ENCODE peak calls at places on chromosomes 7 and 10, in seven cellular contexts. B is SJSA1, E is thoracic aorta, X is cardiac fibroblast, P is hippocampal formation, F is PC-3, N is endothelial cell. A is an unnamed sample.

GRCh38 chr10:88194041-88194887 is 330.8 kb downstream of the PTEN start:
- DNase-seq in F (no peak), P (no peak), N (no peak), B (no peak), X (no peak), E (no peak), A (peak)

GRCh38 chr7:50610521-50611277 is 45.5 kb upstream of the DDC start:
- DNase-seq in N (no peak), X (peak), P (no peak), E (no peak), B (no peak), F (peak), A (no peak)

GRCh38 chr7:139635521-139636240 is 112.2 kb downstream of the CLEC2L start:
- DNase-seq in F (no peak), P (no peak), N (no peak), B (no peak), X (no peak), E (no peak), A (no peak)

GRCh38 chr10:45008524-45009161 is 7.9 kb downstream of the ZNF22 start:
- DNase-seq in X (peak), B (peak), N (peak), F (peak), E (no peak), P (peak), A (no peak)

GRCh38 chr7:114921636-114922150 is at the start of gene MDFIC:
- DNase-seq in X (no peak), E (no peak), F (no peak), N (peak), P (no peak), B (peak), A (peak)

GRCh38 chr7:157386979-157387800 is 50.4 kb downstream of the DNAJB6 start:
- DNase-seq in N (peak), P (no peak), E (peak), X (peak), B (peak), F (peak), A (peak)

GRCh38 chr7:122487131-122487530 is 182.6 kb upstream of the FEZF1 start:
- DNase-seq in F (peak), N (no peak), X (peak), B (no peak), P (no peak), E (no peak), A (no peak)

GRCh38 chr10:103600956-103601569 is 107.6 kb downstream of the NEURL1 start:
- DNase-seq in B (no peak), E (no peak), X (no peak), N (no peak), P (no peak), F (no peak), A (no peak)

GRCh38 chr10:79351332-79351731 is 4.1 kb downstream of the PPIF start:
- DNase-seq in B (peak), N (no peak), P (no peak), X (no peak), E (no peak), F (no peak), A (no peak)

GRCh38 chr10:111319866-111320265 is 243.0 kb downstream of the ADRA2A start:
- DNase-seq in B (no peak), P (no peak), E (no peak), F (no peak), N (no peak), X (no peak), A (no peak)

GRCh38 chr10:86301971-86302370 is 64.6 kb downstream of the GRID1 start:
- DNase-seq in X (no peak), P (no peak), F (no peak), N (no peak), E (no peak), B (peak), A (no peak)

GRCh38 chr10:101038486-101038885 is 7.5 kb downstream of the SFXN3 start:
- DNase-seq in E (no peak), X (no peak), N (peak), F (no peak), B (no peak), P (no peak), A (no peak)

GRCh38 chr7:134730359-134730758 is 49.1 kb upstream of the CALD1 start:
- DNase-seq in N (no peak), B (no peak), P (no peak), E (no peak), X (peak), F (no peak), A (no peak)

GRCh38 chr7:65397730-65398142 is 24.1 kb downstream of the ZNF92 start:
- DNase-seq in P (no peak), B (no peak), F (peak), E (no peak), N (no peak), X (no peak), A (no peak)

GRCh38 chr10:119278126-119278701 is 70.8 kb downstream of the GRK5 start:
- DNase-seq in E (no peak), N (no peak), B (no peak), F (no peak), P (no peak), X (no peak), A (peak)

GRCh38 chr7:111312966-111313365 is 222.0 kb downstream of the LRRN3 start:
- DNase-seq in P (no peak), E (no peak), X (peak), F (peak), B (no peak), N (no peak), A (no peak)

GRCh38 chr10:28082316-28082715 is 83.4 kb upstream of the ODAD2 start:
- DNase-seq in F (no peak), X (no peak), N (no peak), B (no peak), E (no peak), P (no peak), A (no peak)

GRCh38 chr7:43876976-43877745 is 7.8 kb upstream of the MRPS24 start:
- DNase-seq in N (no peak), B (no peak), P (no peak), X (no peak), E (no peak), F (no peak), A (no peak)

GRCh38 chr7:17444673-17445072 is 146.2 kb downstream of the AHR start:
- DNase-seq in F (peak), E (no peak), P (no peak), N (no peak), X (peak), B (no peak), A (no peak)

GRCh38 chr7:136947347-136947746 is 78.9 kb downstream of the CHRM2 start:
- DNase-seq in B (no peak), F (peak), X (no peak), E (no peak), N (no peak), P (no peak), A (no peak)

GRCh38 chr10:10798021-10798420 is 219.7 kb upstream of the CELF2 start:
- DNase-seq in X (peak), N (no peak), F (no peak), P (no peak), B (no peak), E (no peak), A (no peak)

GRCh38 chr10:123868058-123868995 is 23.3 kb downstream of the CPXM2 start:
- DNase-seq in N (no peak), B (peak), P (no peak), F (no peak), E (no peak), X (no peak), A (no peak)

GRCh38 chr7:124033093-124033806 is 383 bp upstream of the TMEM229A start:
- DNase-seq in X (peak), P (peak), N (peak), B (no peak), E (no peak), F (no peak), A (no peak)

GRCh38 chr10:78947733-78948132 is 121.0 kb upstream of the ZMIZ1 start:
- DNase-seq in E (no peak), B (no peak), N (no peak), P (no peak), F (no peak), X (no peak), A (no peak)

GRCh38 chr10:132851451-132851850 is 65.5 kb upstream of the NKX6-2 start:
- DNase-seq in X (no peak), B (peak), P (no peak), E (no peak), N (no peak), F (no peak), A (no peak)

GRCh38 chr7:19117870-19118608 is 603 bp upstream of the TWIST1 start:
- DNase-seq in F (peak), B (peak), E (no peak), X (peak), P (no peak), N (peak), A (no peak)

GRCh38 chr10:43249151-43249961 is 17.5 kb downstream of the RASGEF1A start:
- DNase-seq in X (no peak), F (no peak), P (no peak), E (no peak), N (no peak), B (peak), A (peak)

GRCh38 chr10:79445217-79445707 is at the start of gene ZCCHC24:
- DNase-seq in B (no peak), P (no peak), E (no peak), N (peak), F (peak), X (no peak), A (no peak)

A was measured in gastrocnemius medialis.